ENCODE peak calls at places on chromosomes 16 and 17, in six cellular contexts. G is Peyer's patch; N is naive thymus-derived CD4-positive, alpha-beta T cell; Q is CD4-positive, CD25-positive, alpha-beta regulatory T cell; B is AG10803; F is AG04449. Z is an unnamed sample.

GRCh38 chr17:15288859-15289258 is 23.7 kb upstream of the PMP22 start:
- DNase-seq in Q (no peak), G (no peak), N (no peak), F (no peak), B (no peak), Z (no peak)

GRCh38 chr17:83196973-83197880 is 117.8 kb downstream of the METRNL start:
- DNase-seq in Q (no peak), N (no peak), F (no peak), B (peak), G (peak), Z (no peak)

GRCh38 chr17:45106582-45106981 is 25.7 kb downstream of the PLCD3 start:
- DNase-seq in Q (no peak), G (no peak), N (no peak), F (no peak), B (no peak), Z (no peak)

GRCh38 chr16:81549547-81550411 is 105.2 kb downstream of the CMIP start:
- DNase-seq in F (no peak), B (no peak), Q (no peak), N (no peak), G (no peak), Z (no peak)

GRCh38 chr17:44557653-44558285 is 485 bp downstream of the FZD2 start:
- DNase-seq in B (peak), F (no peak), N (peak), G (peak), Q (no peak), Z (no peak)

GRCh38 chr17:37744961-37745800 is at the start of gene HNF1B:
- DNase-seq in G (peak), N (no peak), F (no peak), Q (no peak), B (no peak), Z (no peak)

GRCh38 chr17:50028207-50029120 is 27.4 kb upstream of the ITGA3 start:
- DNase-seq in Q (no peak), N (no peak), F (no peak), B (peak), G (no peak), Z (peak)

GRCh38 chr16:84055801-84056634 is 13.4 kb upstream of the SLC38A8 start:
- DNase-seq in B (no peak), Q (no peak), G (no peak), F (no peak), N (no peak), Z (no peak)

GRCh38 chr16:24736758-24737157 is 7.3 kb downstream of the TNRC6A start:
- DNase-seq in F (no peak), Q (no peak), N (no peak), B (no peak), G (no peak), Z (no peak)

GRCh38 chr16:80024443-80024842 is 423.9 kb upstream of the MAF start:
- DNase-seq in G (no peak), B (no peak), Q (no peak), N (no peak), F (no peak), Z (no peak)

GRCh38 chr16:54204756-54205155 is 81.8 kb downstream of the IRX3 start:
- DNase-seq in N (no peak), B (no peak), F (no peak), G (no peak), Q (no peak), Z (no peak)

GRCh38 chr17:19299214-19299747 is 62.1 kb downstream of the EPN2 start:
- DNase-seq in G (no peak), N (no peak), F (no peak), Q (no peak), B (no peak), Z (no peak)

GRCh38 chr16:30004811-30005242 is 6.0 kb downstream of the DOC2A start:
- DNase-seq in F (no peak), G (no peak), Q (no peak), B (no peak), N (no peak), Z (no peak)

GRCh38 chr16:69831212-69832123 is 69.3 kb downstream of the WWP2 start:
- DNase-seq in F (no peak), B (peak), Q (no peak), G (no peak), N (no peak), Z (peak)

GRCh38 chr16:87140211-87141200 is 176.7 kb downstream of the C16orf95 start:
- DNase-seq in Q (no peak), N (no peak), B (no peak), F (no peak), G (no peak), Z (no peak)

GRCh38 chr16:19380316-19380715 is 37.4 kb upstream of the TMC5 start:
- DNase-seq in G (no peak), F (no peak), N (no peak), Q (no peak), B (no peak), Z (no peak)

GRCh38 chr16:20938426-20938825 is 37.9 kb downstream of the LYRM1 start:
- DNase-seq in G (no peak), B (peak), Q (no peak), N (no peak), F (no peak), Z (no peak)

GRCh38 chr16:19991614-19992013 is 82.1 kb downstream of the GPR139 start:
- DNase-seq in B (no peak), N (no peak), F (no peak), G (no peak), Q (no peak), Z (no peak)

GRCh38 chr17:74104921-74105320 is 98.6 kb upstream of the RPL38 start:
- DNase-seq in F (no peak), N (no peak), B (no peak), G (no peak), Q (no peak), Z (no peak)

GRCh38 chr17:180380-181212 is 854 bp downstream of the DOC2B start:
- DNase-seq in Q (no peak), G (no peak), B (no peak), N (no peak), F (no peak), Z (no peak)

GRCh38 chr16:28210264-28210663 is 1.5 kb downstream of the XPO6 start:
- DNase-seq in G (no peak), B (no peak), N (no peak), F (no peak), Q (no peak), Z (no peak)

GRCh38 chr16:31458073-31458834 is 1.0 kb upstream of the ARMC5 start:
- DNase-seq in Q (peak), F (no peak), N (peak), G (peak), B (peak), Z (no peak)

GRCh38 chr16:89114159-89114981 is 20.7 kb downstream of the ACSF3 start:
- DNase-seq in B (peak), F (no peak), N (no peak), G (peak), Q (no peak), Z (no peak)

GRCh38 chr17:5049314-5049819 is 14.1 kb upstream of the SLC52A1 start:
- DNase-seq in N (peak), B (peak), Q (peak), F (no peak), G (peak), Z (no peak)

GRCh38 chr16:84481051-84481735 is 23.3 kb downstream of the MEAK7 start:
- DNase-seq in F (no peak), G (no peak), Q (no peak), B (no peak), N (no peak), Z (no peak)

GRCh38 chr16:88468289-88469129 is 15.4 kb downstream of the ZFPM1 start:
- DNase-seq in N (no peak), Q (peak), B (no peak), G (no peak), F (no peak), Z (no peak)

GRCh38 chr16:85615852-85616607 is 2.9 kb downstream of the GSE1 start:
- DNase-seq in B (peak), N (peak), G (peak), Q (peak), F (no peak), Z (no peak)

GRCh38 chr16:69195371-69196029 is 8.5 kb downstream of the SNTB2 start:
- DNase-seq in Q (no peak), F (no peak), G (no peak), N (no peak), B (no peak), Z (no peak)

GRCh38 chr16:67820608-67821259 is 14.0 kb downstream of the TSNAXIP1 start:
- DNase-seq in F (no peak), N (no peak), G (no peak), B (no peak), Q (no peak), Z (no peak)

GRCh38 chr17:82590216-82590615 is 58.0 kb downstream of the WDR45B start:
- DNase-seq in F (no peak), Q (no peak), G (no peak), B (no peak), N (no peak), Z (no peak)

GRCh38 chr16:73196670-73197069 is 148.7 kb upstream of the ZFHX3 start:
- DNase-seq in F (no peak), B (peak), Q (no peak), G (peak), N (no peak), Z (no peak)

GRCh38 chr17:2694381-2695242 is 17.0 kb downstream of the CLUH start:
- DNase-seq in F (no peak), Q (no peak), G (no peak), B (no peak), N (no peak), Z (no peak)

GRCh38 chr17:39235555-39236221 is 9.9 kb upstream of the STAC2 start:
- DNase-seq in F (no peak), Q (peak), N (peak), G (no peak), B (peak), Z (no peak)

DNA sequence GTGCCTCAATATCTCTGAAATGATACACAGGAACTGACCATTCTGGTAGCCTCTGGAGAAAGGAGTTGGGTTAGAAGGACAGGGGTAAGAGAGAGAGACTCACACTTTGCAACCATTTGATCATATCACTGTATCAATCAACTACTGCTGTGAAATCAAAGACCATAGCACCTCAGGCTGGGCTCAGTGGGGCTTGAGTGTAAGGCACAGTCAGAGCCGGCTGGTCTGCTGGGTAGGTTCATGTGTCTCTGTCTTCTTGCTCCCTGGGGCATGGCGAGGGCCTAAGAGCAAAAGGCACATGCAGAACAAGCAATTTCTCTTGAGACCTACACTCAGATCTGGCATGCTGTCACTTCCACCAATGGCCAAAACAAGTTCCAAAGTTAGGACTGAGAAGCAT is 46.7 kb upstream of the C16orf82 start:
- DNase-seq in G (no peak), B (no peak), N (no peak), F (no peak), Q (no peak), Z (no peak)
- H3K4me3 ChIP-seq in G (no peak), B (no peak), N (no peak), F (no peak), Q (no peak), Z (no peak)

GRCh38 chr17:17832040-17832363 is 4.8 kb downstream of the SREBF1 start:
- DNase-seq in Q (no peak), N (no peak), B (no peak), F (no peak), G (no peak), Z (no peak)

GRCh38 chr17:17834974-17835373 is 1.8 kb downstream of the SREBF1 start:
- DNase-seq in B (no peak), G (no peak), Q (no peak), N (no peak), F (no peak), Z (peak)

GRCh38 chr17:17835415-17836249 is 1.2 kb downstream of the SREBF1 start:
- DNase-seq in B (no peak), N (no peak), Q (no peak), F (no peak), G (no peak), Z (no peak)

GRCh38 chr17:17831208-17832039 is 5.4 kb downstream of the SREBF1 start:
- DNase-seq in B (no peak), F (no peak), G (no peak), N (no peak), Q (no peak), Z (no peak)

DNA sequence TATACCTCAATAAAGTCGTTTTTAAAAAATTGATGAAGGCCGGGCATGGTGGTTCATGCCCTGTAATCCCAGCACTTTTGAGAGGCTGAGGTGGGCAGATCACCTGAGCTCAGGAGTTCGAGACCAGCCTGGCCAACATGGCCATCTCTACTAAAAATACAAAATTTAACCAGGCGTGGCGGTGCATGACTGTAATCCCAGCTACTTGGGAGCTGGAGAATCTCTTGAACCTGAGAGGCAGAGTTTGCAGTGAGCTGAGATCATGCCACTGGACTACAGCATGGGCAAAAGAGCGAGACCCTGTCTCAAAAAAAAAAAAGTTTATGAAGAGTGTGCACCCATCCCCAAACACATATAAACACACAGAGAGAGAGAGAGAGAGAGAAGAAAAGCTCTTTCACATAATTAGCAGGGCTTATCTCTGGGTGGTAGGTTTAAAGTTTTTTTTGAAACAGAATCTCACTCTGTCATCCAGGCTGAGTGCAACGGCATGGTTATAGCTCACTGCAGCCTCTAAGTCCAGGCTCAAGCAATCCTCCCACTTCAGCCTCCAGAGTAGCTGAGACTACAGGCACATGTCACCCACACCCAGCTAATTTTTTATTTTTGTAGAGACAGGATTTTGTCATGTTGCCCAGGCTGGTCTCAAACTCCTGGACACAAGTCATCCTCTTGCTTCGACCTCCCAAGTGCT is 3.0 kb downstream of the SREBF1 start:
- DNase-seq in F (no peak), B (no peak), N (no peak), G (no peak), Q (no peak), Z (no peak)
- H3K4me3 ChIP-seq in F (no peak), B (no peak), N (no peak), G (no peak), Q (no peak), Z (no peak)

GRCh38 chr17:72516772-72517399 is 396.1 kb downstream of the SOX9 start:
- DNase-seq in G (no peak), Q (no peak), N (no peak), F (no peak), B (peak), Z (peak)
- H3K4me3 ChIP-seq in G (no peak), Q (no peak), N (no peak), F (no peak), B (no peak), Z (peak)

DNA sequence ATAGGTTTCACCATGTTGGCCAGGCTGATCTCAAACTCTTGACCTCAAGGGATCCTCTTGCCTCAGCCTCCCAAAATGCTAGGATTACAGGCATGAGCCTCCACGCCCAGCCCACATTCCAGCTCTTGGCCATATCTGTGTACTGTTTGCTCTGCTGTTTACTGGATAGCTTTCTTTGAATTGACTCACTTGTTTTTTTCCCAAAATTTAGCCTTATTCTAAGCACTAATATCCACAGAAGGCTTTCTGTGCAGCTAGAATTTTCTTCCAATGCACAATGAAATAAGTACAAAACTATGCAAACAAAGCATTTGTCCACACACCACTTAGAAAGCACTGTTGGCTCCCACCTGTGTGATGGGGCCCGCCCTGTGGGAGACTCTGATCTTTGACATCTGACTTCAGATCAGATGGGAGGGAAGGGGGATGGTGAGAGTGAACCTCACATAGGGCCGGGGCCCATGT is 72.2 kb downstream of the CLEC16A start:
- DNase-seq in N (no peak), G (no peak), F (no peak), Q (no peak), B (peak), Z (no peak)
- H3K4me3 ChIP-seq in N (no peak), G (no peak), F (no peak), Q (no peak), B (no peak), Z (no peak)

GRCh38 chr17:9798724-9799123 is 7.3 kb upstream of the DHRS7C start:
- DNase-seq in B (no peak), G (no peak), Q (no peak), F (no peak), N (no peak), Z (no peak)

GRCh38 chr17:9805769-9806168 is 14.4 kb upstream of the DHRS7C start:
- DNase-seq in B (no peak), Q (no peak), G (no peak), N (no peak), F (no peak), Z (no peak)

GRCh38 chr17:9801505-9801904 is 10.1 kb upstream of the DHRS7C start:
- DNase-seq in Q (no peak), G (no peak), B (no peak), N (no peak), F (no peak), Z (no peak)

GRCh38 chr17:9802701-9803100 is 11.3 kb upstream of the DHRS7C start:
- DNase-seq in G (no peak), F (no peak), N (no peak), Q (no peak), B (no peak), Z (no peak)

GRCh38 chr17:9802294-9802693 is 10.9 kb upstream of the DHRS7C start:
- DNase-seq in G (no peak), Q (no peak), F (no peak), N (no peak), B (peak), Z (no peak)
- H3K4me3 ChIP-seq in G (no peak), Q (no peak), F (no peak), N (no peak), B (no peak), Z (no peak)

DNA sequence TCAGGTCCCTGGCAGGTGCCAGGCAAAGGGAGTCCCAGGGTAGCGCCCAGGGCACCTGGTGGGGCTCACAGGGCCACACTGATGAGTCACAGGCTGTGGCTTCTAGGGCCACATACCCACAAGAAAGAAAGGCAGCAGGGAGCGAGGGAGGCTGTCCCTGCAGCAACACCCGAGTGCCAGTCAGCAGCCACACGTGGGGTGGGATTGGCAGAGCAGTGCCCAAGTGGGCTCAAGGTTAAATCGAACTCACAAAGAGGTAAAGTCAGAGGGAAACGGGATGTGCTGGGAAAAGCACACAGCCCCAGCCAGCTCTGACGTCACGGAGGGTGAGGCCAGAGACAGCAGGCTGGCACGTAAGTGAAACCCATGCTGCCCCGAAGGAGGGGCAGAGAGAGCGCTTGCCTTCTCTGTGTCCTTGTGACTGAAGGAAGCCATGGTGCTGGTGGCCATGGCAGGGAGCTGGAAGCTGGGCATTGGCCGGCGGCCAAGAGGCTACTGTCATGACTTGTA is 33.8 kb downstream of the FA2H start:
- DNase-seq in G (no peak), B (no peak), Q (no peak), N (no peak), F (no peak), Z (no peak)
- H3K4me3 ChIP-seq in G (no peak), B (no peak), Q (no peak), N (no peak), F (no peak), Z (no peak)

GRCh38 chr17:8105957-8106398 is 12.3 kb downstream of the ALOXE3 start:
- DNase-seq in B (peak), N (no peak), F (no peak), G (no peak), Q (no peak), Z (no peak)

GRCh38 chr17:8108972-8109668 is 9.2 kb downstream of the ALOXE3 start:
- DNase-seq in F (no peak), G (no peak), Q (no peak), B (no peak), N (no peak), Z (no peak)

GRCh38 chr17:8110456-8110804 is 7.9 kb downstream of the ALOXE3 start:
- DNase-seq in Q (no peak), G (no peak), N (no peak), F (no peak), B (no peak), Z (no peak)

GRCh38 chr17:8110907-8111306 is 7.4 kb downstream of the ALOXE3 start:
- DNase-seq in G (no peak), Q (no peak), F (no peak), N (no peak), B (no peak), Z (no peak)

DNA sequence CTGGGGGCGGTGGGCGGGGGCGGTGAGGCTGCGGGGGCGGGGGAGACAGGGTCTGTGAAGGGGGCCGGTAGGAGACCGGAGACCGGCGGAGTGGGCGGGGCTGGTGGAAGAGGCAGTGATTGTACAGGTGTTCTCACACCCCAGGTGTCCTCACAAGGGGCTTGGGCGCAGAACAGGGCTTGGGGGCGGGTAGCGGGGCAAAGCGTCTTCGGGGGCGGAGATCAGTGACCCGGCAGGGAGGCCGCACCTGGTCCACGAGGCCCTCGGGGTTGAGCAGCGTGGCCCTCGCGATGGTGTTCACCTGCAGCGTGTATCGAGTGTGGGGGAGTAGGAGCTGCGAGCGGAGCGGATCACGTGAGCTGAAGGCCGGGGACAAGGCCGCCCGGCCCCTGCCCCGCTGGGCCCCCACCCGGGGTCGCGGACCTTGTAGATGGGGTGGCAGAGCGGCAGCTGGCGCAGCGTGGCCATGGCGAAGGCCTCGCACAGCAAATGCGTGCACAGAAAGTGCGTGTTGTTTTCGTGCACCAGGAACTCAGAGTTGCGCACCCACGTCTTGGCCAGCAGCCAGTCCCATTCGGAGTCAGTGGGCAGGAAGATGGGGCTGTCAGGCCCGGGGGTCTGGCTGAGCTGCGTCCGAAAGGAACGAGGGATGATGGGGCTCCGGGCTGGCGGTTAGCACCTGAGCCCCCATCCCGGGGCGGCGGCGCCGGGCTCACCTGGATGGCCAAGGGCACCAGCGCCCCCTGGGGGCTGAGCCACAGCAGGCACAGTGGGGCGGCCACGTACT is 8.5 kb downstream of the ALOXE3 start:
- DNase-seq in F (no peak), G (peak), B (no peak), N (peak), Q (peak), Z (no peak)
- H3K4me3 ChIP-seq in F (peak), G (peak), B (no peak), N (peak), Q (peak), Z (peak)